ENCODE peak calls at places on chromosome 1, in five cellular contexts. U is right cardiac atrium, R is Panc1, J is fibroblast of lung, H is adipocyte. A is an unnamed sample.
A peak's percentile ranks its signal among the peaks of the same experiment; 100 is the strongest.

GRCh38 chr1:225408249-225408648 is 19.6 kb downstream of the LBR start:
- DNase-seq in U (no peak), J (no peak), H (no peak), R (no peak), A (no peak)

GRCh38 chr1:94816030-94816429 is 4.1 kb upstream of the SLC44A3 start:
- DNase-seq in U (no peak), H (no peak), J (no peak), R (no peak), A (no peak)

GRCh38 chr1:1775364-1776226 is 2.7 kb downstream of the NADK start:
- DNase-seq in U (no peak), J (no peak), H (no peak), R (no peak), A (no peak)

GRCh38 chr1:99662581-99663208 is 16.8 kb downstream of the PALMD start:
- DNase-seq in R (no peak), J (peak; percentile 99), U (peak; percentile 87), H (peak; percentile 99), A (no peak)

GRCh38 chr1:55041613-55042012 is 2.3 kb downstream of the PCSK9 start:
- DNase-seq in J (no peak), H (no peak), R (no peak), U (no peak), A (no peak)

GRCh38 chr1:203200059-203200553 is 13.6 kb upstream of the CHI3L1 start:
- DNase-seq in U (peak; percentile 51), R (no peak), J (peak; percentile 83), H (peak; percentile 85), A (no peak)

GRCh38 chr1:246160905-246161304 is 346.2 kb downstream of the SMYD3 start:
- DNase-seq in U (no peak), J (no peak), H (no peak), R (no peak), A (no peak)

GRCh38 chr1:41399148-41399795 is 38.0 kb downstream of the FOXO6 start:
- DNase-seq in R (no peak), J (no peak), U (peak; percentile 46), H (no peak), A (no peak)

GRCh38 chr1:226638608-226639007 is 90.0 kb downstream of the STUM start:
- DNase-seq in H (no peak), J (no peak), U (no peak), R (no peak), A (peak; percentile 17)

GRCh38 chr1:16067127-16067768 is 6.2 kb downstream of the FAM131C start:
- DNase-seq in J (no peak), U (no peak), H (no peak), R (no peak), A (peak; percentile 96)

GRCh38 chr1:173410133-173410793 is 66.9 kb upstream of the PRDX6 start:
- DNase-seq in R (no peak), U (no peak), J (peak; percentile 61), H (no peak), A (no peak)

GRCh38 chr1:34851431-34852105 is 8.0 kb downstream of the SMIM12 start:
- DNase-seq in J (no peak), H (no peak), U (peak; percentile 88), R (no peak), A (no peak)

GRCh38 chr1:56180806-56181205 is 398.6 kb downstream of the PLPP3 start:
- DNase-seq in H (peak; percentile 47), J (peak; percentile 64), R (no peak), U (no peak), A (no peak)

GRCh38 chr1:182811975-182812727 is 22.6 kb downstream of the NPL start:
- DNase-seq in R (no peak), H (no peak), U (no peak), J (no peak), A (no peak)

GRCh38 chr1:200292699-200293098 is 117.1 kb downstream of the ZNF281 start:
- DNase-seq in H (no peak), J (no peak), R (no peak), U (no peak), A (no peak)

GRCh38 chr1:116808476-116809180 is 54.4 kb downstream of the CD2 start:
- DNase-seq in H (peak; percentile 11), R (no peak), J (no peak), U (no peak), A (no peak)

GRCh38 chr1:4328402-4329071 is 325.9 kb upstream of the AJAP1 start:
- DNase-seq in J (no peak), H (no peak), U (no peak), R (no peak), A (no peak)

GRCh38 chr1:28144203-28145135 is 32.0 kb downstream of the PTAFR start:
- DNase-seq in R (no peak), J (peak; percentile 20), U (no peak), H (peak; percentile 21), A (no peak)

GRCh38 chr1:218357893-218358232 is 12.7 kb downstream of the TGFB2 start:
- DNase-seq in R (no peak), J (no peak), H (no peak), U (no peak), A (no peak)
- H3K4me1 ChIP-seq in R (peaks cover 90% of the 10 kb centered on the region), J (no peaks in the 10 kb centered on the region), H (no peaks in the 10 kb centered on the region), U (no peaks in the 10 kb centered on the region), A (no peaks in the 10 kb centered on the region)

DNA sequence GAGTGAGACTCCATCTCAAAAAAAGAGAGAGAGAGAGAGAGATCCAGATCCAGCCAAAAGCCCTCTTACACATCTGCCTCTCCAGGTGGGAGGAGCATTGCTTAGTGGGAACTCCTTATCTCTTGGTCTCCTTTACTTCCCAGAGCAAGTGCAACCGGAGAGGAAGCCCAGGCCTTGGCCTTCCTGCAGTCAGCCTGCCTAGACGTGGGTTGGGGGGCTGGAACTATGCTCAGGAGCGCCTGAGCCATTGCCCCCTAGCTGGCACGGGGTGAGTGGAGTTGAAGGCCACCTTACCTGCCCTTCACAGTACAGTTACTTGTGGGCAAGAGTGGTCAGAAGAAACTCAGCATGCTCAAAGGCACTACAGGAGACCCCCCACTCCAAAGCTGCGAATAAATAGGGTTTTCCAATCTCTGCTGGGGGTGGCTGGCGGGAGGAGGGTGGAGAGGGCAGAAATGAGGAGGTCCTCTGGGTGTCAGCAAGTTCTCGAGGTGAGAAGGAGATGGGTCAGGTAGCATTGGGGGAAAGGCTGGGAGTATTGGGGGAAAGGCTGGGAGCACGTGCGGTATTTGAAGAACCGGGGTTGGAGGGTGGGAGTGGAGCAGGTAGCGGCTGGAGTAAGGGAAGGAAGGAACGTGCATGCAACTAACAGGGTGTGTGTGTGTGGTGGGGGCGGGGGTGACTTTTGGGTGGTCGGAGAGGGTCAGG is 4.7 kb upstream of the DMBX1 start:
- DNase-seq in J (no peak), U (no peak), H (no peak), R (no peak), A (no peak)
- H3K4me1 ChIP-seq in J (no peaks in the 10 kb centered on the region), U (no peaks in the 10 kb centered on the region), H (peaks cover 12% of the 10 kb centered on the region), R (peaks cover 5% of the 10 kb centered on the region), A (peaks cover 2% of the 10 kb centered on the region)

DNA sequence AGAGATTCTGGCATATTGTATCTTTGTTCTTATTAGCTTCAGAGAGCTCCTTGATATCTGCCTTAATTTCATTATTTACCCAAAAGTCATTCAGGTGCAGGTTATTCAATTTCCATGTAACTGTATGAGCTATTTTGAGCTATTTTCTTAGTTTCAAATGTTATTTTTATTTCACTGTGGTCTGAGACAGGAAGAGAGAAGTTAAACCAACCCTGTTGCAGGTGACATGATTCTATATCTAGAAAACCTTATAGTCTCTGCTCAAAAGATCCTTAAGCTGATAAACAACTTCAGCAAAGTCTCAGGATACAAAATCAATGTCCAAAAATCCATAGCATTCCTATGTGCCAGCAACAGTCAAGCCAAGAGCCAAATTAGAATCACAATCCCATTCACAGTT is 1644.0 kb upstream of the B3GALT2 start:
- DNase-seq in J (no peak), R (no peak), U (no peak), H (no peak), A (no peak)
- H3K4me1 ChIP-seq in J (no peaks in the 10 kb centered on the region), R (no peaks in the 10 kb centered on the region), U (no peaks in the 10 kb centered on the region), H (no peaks in the 10 kb centered on the region), A (no peaks in the 10 kb centered on the region)

DNA sequence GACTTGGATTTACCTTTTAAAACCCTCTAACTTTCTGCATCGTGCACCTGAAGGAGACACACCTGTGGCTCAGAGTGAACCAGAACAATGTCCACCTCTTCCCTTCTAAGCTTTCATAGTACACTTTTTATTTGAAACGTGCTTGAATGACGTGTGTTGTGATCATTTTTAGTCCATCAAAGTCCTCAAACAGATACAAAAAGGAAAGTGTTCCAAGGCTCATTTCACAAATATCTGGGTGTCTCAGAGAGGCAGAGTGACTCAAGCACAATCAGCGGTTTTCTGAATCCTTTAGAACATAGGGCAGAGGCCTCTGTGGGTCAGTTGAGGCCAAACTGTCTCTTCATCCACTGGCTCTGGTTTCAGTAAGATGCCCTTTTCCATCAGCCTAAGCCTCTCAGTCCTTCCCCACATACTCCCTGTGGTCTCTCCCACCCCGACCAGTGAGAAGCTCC is 49.7 kb downstream of the TOMM20 start:
- DNase-seq in H (no peak), U (no peak), R (no peak), J (peak; percentile 66), A (no peak)
- H3K4me1 ChIP-seq in H (peaks cover 70% of the 10 kb centered on the region), U (peaks cover 24% of the 10 kb centered on the region), R (peaks cover 52% of the 10 kb centered on the region), J (peaks cover 43% of the 10 kb centered on the region), A (peaks cover 28% of the 10 kb centered on the region)